ENCODE peak calls at places on chromosomes 6 and 20, in six cellular contexts. L is fibroblast of mammary gland, Q is DMS153, J is ELR, T is H7, X is T1000. N is an unnamed sample.

GRCh38 chr6:158767714-158768113 is 51.5 kb downstream of the EZR start:
- DNase-seq in L (no peak), Q (no peak), J (no peak), T (no peak), X (no peak), N (no peak)

GRCh38 chr20:46773680-46774079 is 64.2 kb downstream of the SLC2A10 start:
- DNase-seq in L (no peak), Q (no peak), J (no peak), T (no peak), X (no peak), N (no peak)

GRCh38 chr6:31007694-31008093 is 2.6 kb upstream of the MUC22 start:
- DNase-seq in L (peak), Q (no peak), J (peak), T (no peak), X (peak), N (peak)

GRCh38 chr20:9323622-9324021 is 190.8 kb upstream of the LAMP5 start:
- DNase-seq in L (no peak), Q (no peak), J (peak), T (peak), X (no peak), N (no peak)

GRCh38 chr20:59002874-59003399 is 4.1 kb downstream of the CTSZ start:
- DNase-seq in L (peak), Q (no peak), J (no peak), T (no peak), X (no peak), N (no peak)

GRCh38 chr6:85460951-85461805 is 11.3 kb downstream of the NT5E start:
- DNase-seq in L (peak), Q (no peak), J (peak), T (no peak), X (no peak), N (no peak)

GRCh38 chr6:44100088-44100550 is 27.1 kb downstream of the MRPL14 start:
- DNase-seq in L (peak), Q (no peak), J (peak), T (peak), X (no peak), N (no peak)

GRCh38 chr6:108361312-108361932 is 66.6 kb downstream of the AFG1L start:
- DNase-seq in L (peak), Q (no peak), J (peak), T (no peak), X (no peak), N (no peak)

GRCh38 chr6:15368186-15368585 is 122.3 kb downstream of the JARID2 start:
- DNase-seq in L (no peak), Q (no peak), J (no peak), T (no peak), X (no peak), N (no peak)

GRCh38 chr20:11544029-11544678 is 373.5 kb upstream of the BTBD3 start:
- DNase-seq in L (peak), Q (peak), J (peak), T (peak), X (peak), N (no peak)

GRCh38 chr6:75096986-75097385 is 108.9 kb downstream of the COL12A1 start:
- DNase-seq in L (no peak), Q (no peak), J (no peak), T (peak), X (no peak), N (no peak)

GRCh38 chr20:56443654-56444540 is 24.5 kb upstream of the RTF2 start:
- DNase-seq in L (no peak), Q (peak), J (peak), T (peak), X (no peak), N (no peak)

GRCh38 chr20:49097159-49097558 is 51.0 kb downstream of the CSE1L start:
- DNase-seq in L (no peak), Q (no peak), J (no peak), T (no peak), X (no peak), N (no peak)

GRCh38 chr6:35583893-35584688 is 71.4 kb upstream of the TULP1 start:
- DNase-seq in L (peak), Q (peak), J (peak), T (peak), X (peak), N (peak)

GRCh38 chr20:13960119-13960518 is 30.3 kb downstream of the SEL1L2 start:
- DNase-seq in L (no peak), Q (no peak), J (no peak), T (no peak), X (no peak), N (no peak)

GRCh38 chr6:42276008-42276890 is 58.6 kb upstream of the MRPS10 start:
- DNase-seq in L (peak), Q (no peak), J (no peak), T (no peak), X (no peak), N (no peak)

N was measured in SJSA1.